ENCODE peak calls at places on chromosomes 2 and 18, in four cellular contexts. X is hepatocyte, C is GM23248, I is OCI-LY7. Y is an unnamed sample.

GRCh38 chr2:76870581-76870980 is 651.6 kb downstream of the LRRTM4 start:
- DNase-seq in X (no peak), C (no peak), I (no peak), Y (no peak)

GRCh38 chr2:169670937-169671336 is 23.3 kb downstream of the CFAP210 start:
- DNase-seq in X (no peak), C (no peak), I (no peak), Y (no peak)

GRCh38 chr18:79625195-79625923 is 54.2 kb upstream of the CTDP1 start:
- DNase-seq in X (no peak), C (no peak), I (peak), Y (no peak)

GRCh38 chr2:223894009-223894408 is 51.1 kb downstream of the WDFY1 start:
- DNase-seq in X (no peak), C (no peak), I (peak), Y (no peak)

GRCh38 chr2:134818321-134818720 is 20.1 kb upstream of the ACMSD start:
- DNase-seq in X (peak), C (peak), I (no peak), Y (no peak)

GRCh38 chr2:156005999-156006712 is 326.4 kb downstream of the NR4A2 start:
- DNase-seq in X (peak), C (peak), I (no peak), Y (peak)

GRCh38 chr2:176574415-176575236 is 305.4 kb downstream of the MTX2 start:
- DNase-seq in X (no peak), C (no peak), I (no peak), Y (no peak)

GRCh38 chr2:23862716-23863426 is 64.1 kb downstream of the ATAD2B start:
- DNase-seq in X (no peak), C (no peak), I (peak), Y (no peak)

GRCh38 chr18:77113361-77114069 is 19.1 kb downstream of the MBP start:
- DNase-seq in X (no peak), C (no peak), I (no peak), Y (no peak)

GRCh38 chr2:119820275-119820674 is 60.6 kb downstream of the PTPN4 start:
- DNase-seq in X (peak), C (peak), I (no peak), Y (no peak)

GRCh38 chr2:156852681-156853080 is 404.8 kb upstream of the GALNT5 start:
- DNase-seq in X (no peak), C (no peak), I (no peak), Y (no peak)

GRCh38 chr2:197452754-197453122 is 614 bp upstream of the COQ10B start:
- DNase-seq in X (no peak), C (no peak), I (no peak), Y (no peak)

GRCh38 chr2:197453123-197453913 is at the start of gene COQ10B:
- DNase-seq in X (peak), C (peak), I (peak), Y (peak)

GRCh38 chr2:197453914-197454398 is 604 bp downstream of the COQ10B start:
- DNase-seq in X (no peak), C (no peak), I (no peak), Y (no peak)

GRCh38 chr2:197454923-197455322 is 1.6 kb downstream of the COQ10B start:
- DNase-seq in X (no peak), C (no peak), I (no peak), Y (no peak)

DNA sequence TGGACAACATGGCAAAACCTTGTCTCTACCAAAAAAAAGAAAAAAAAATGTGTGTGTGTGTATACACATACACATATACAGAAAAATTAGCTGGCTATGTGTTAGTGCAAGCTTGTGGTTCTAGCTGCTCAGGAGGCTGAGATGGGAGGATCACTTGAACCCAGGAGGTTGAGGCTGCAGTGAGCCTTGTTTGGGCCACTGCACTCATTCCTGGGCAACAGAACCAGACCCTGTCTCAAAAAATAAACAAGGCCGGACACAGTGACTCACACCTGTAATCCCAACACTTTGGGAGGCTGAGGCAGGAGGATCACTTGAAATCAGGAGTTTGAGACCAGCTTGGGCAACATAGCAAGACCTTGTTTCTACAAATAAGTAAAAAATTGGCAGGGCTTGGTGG is 2.1 kb downstream of the COQ10B start:
- DNase-seq in X (no peak), C (no peak), I (no peak), Y (no peak)
- H3K4me2 ChIP-seq in X (peak), C (peak), I (peak), Y (no peak)

GRCh38 chr2:63893163-63893562 is 51.5 kb downstream of the UGP2 start:
- DNase-seq in X (no peak), C (no peak), I (no peak), Y (no peak)
- TF ChIP-seq EZH2phosphoT487 in X (no peak), C (no peak), I (no peak), Y (no peak)

GRCh38 chr2:71446505-71446904 is 6.9 kb upstream of the DYSF start:
- DNase-seq in X (no peak), C (no peak), I (no peak), Y (no peak)

GRCh38 chr2:71453404-71454220 is at the start of gene DYSF:
- DNase-seq in X (peak), C (peak), I (no peak), Y (peak)

GRCh38 chr2:71451695-71452094 is 1.7 kb upstream of the DYSF start:
- DNase-seq in X (no peak), C (peak), I (no peak), Y (no peak)

GRCh38 chr2:71452565-71452964 is 796 bp upstream of the DYSF start:
- DNase-seq in X (peak), C (peak), I (peak), Y (peak)

GRCh38 chr2:71449343-71449742 is 4.0 kb upstream of the DYSF start:
- DNase-seq in X (no peak), C (no peak), I (no peak), Y (no peak)
- H3K27ac ChIP-seq in X (no peak), C (no peak), I (no peak), Y (no peak)

GRCh38 chr2:218828477-218828778 is 3.2 kb downstream of the PRKAG3 start:
- DNase-seq in X (no peak), C (no peak), I (no peak), Y (no peak)
- H3K4me2 ChIP-seq in X (no peak), C (no peak), I (no peak), Y (no peak)

GRCh38 chr2:232282486-232282885 is 96.1 kb upstream of the ALPP start:
- DNase-seq in X (no peak), C (no peak), I (no peak), Y (peak)
- TF ChIP-seq EZH2phosphoT487 in X (no peak), C (no peak), I (no peak), Y (no peak)

DNA sequence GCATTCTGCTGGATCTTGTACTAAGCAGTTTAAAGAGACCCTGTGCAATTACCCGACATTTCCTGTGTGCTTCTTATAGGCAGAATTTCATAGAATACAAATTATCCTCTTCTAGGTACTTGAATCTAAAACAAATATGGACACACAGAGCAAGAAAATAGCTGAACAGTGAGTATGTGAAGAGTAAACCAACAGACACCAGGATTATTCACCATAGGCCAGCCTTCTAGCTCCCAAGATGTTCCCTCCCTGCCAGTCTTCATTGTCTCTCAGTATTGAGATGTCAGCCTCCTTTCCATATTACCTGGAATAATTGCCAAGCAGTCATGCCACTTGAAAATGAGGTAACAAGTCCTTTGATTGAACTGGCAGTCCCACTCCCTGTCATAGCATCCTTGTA is 187.1 kb downstream of the PTPRM start:
- DNase-seq in X (no peak), C (no peak), I (no peak), Y (no peak)
- H3K27ac ChIP-seq in X (peak), C (no peak), I (no peak), Y (no peak)

DNA sequence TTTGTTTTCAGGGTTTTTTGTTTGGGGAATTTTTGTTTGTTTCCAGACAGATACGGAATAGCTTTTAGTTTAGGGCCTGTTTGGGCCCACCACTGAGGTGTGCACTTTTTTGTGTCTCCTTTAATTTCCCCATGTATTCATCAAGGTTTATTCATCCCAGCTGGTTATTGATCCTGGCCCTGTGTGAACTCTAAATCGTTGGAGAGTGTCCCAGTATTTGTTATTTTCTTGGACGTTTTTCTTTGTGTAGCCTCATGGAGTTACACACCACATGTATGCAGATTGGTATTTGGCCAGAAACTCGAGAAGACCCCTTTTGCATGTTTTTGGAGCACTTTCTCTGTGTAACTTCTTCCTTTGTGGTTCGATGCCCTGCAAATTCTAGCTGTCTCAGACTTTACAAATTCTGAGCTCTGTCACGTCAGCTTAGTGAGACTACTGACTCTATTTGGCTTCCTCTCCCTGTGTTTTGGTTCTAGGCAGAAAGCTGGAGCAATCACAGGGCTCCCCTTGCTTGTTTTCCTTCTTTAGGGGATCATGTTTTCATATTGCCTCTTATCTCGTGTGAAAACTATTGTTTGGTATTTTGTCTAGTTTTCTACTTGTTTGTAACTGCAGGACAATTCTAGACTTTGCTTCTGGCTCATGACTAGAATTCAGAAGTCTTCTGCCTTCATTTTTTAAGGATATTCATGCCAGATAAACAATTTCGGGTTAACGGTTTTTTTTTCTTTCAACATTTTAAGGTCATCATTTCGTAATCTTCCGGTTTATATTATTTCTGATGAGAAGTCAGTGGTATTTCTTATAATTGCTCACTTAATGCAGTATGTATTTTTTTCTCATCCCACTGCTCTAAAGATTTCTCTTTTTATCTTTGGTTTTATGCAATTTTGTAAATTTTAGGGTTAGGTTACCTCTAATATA is 198.5 kb downstream of the MCFD2 start:
- DNase-seq in X (no peak), C (peak), I (no peak), Y (no peak)
- H3K4me2 ChIP-seq in X (no peak), C (peak), I (no peak), Y (peak)

DNA sequence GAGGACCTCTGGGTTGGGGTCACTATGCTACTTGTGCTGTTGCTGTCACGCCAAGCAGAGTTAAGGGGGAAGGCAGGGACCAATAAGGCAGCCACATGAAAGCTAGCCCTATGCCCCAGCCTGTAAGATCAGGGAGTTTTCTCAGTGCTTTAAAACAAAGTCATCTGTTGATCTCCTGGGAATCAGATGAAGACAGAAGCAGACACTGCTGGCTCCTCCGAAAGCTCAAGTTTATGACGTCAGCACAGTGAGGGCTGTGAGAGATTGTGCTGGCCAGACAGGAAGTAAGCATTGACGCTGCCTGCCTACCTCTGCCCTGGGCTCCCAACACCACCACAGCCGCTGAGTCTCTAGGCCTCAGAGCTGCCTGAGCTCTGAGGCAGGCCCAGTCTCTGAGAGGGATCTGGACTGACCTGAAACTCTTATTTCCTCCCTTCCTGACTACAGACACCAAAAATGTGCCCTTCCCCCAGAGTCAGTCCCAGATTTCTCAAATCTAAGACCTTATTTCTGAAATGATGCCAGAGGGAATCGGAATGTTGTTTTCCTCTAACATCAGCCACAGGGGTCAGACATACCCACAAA is 118.1 kb upstream of the EPAS1 start:
- DNase-seq in X (peak), C (peak), I (no peak), Y (no peak)
- TF ChIP-seq EZH2phosphoT487 in X (no peak), C (no peak), I (no peak), Y (no peak)

Y was measured in neural progenitor cell.